ENCODE peak calls at places on chromosomes 13 and 19, in six cellular contexts. O is trophoblast cell, V is H1, T is IMR-90, Z is neuronal stem cell, P is H9. W is an unnamed sample.

GRCh38 chr19:2084993-2085720 is 11.0 kb downstream of the MOB3A start:
- DNase-seq in O (peak; percentile 55), V (no peak), T (no peak), Z (no peak), P (no peak), W (peak; percentile 76)

GRCh38 chr19:13554506-13555235 is 48.4 kb upstream of the CACNA1A start:
- DNase-seq in O (no peak), V (no peak), T (no peak), Z (no peak), P (no peak), W (no peak)

GRCh38 chr13:77751513-77752456 is 54.3 kb downstream of the SLAIN1 start:
- DNase-seq in O (peak; percentile 77), V (no peak), T (peak; percentile 37), Z (peak; percentile 42), P (peak; percentile 41), W (peak; percentile 56)

GRCh38 chr19:14467816-14468215 is 7.3 kb downstream of the PTGER1 start:
- DNase-seq in O (no peak), V (no peak), T (no peak), Z (no peak), P (no peak), W (no peak)

GRCh38 chr19:51128227-51128626 is 3.5 kb downstream of the SIGLEC9 start:
- DNase-seq in O (no peak), V (no peak), T (no peak), Z (no peak), P (no peak), W (no peak)

GRCh38 chr13:21361123-21361522 is 98.0 kb downstream of the ZDHHC20 start:
- DNase-seq in O (no peak), V (peak; percentile 7), T (no peak), Z (no peak), P (no peak), W (no peak)

GRCh38 chr19:46714523-46715106 is 2.3 kb downstream of the PRKD2 start:
- DNase-seq in O (peak; percentile 28), V (peak; percentile 56), T (no peak), Z (no peak), P (no peak), W (peak; percentile 48)

GRCh38 chr13:31369213-31369612 is 169.4 kb downstream of the B3GLCT start:
- DNase-seq in O (no peak), V (no peak), T (no peak), Z (no peak), P (no peak), W (no peak)

GRCh38 chr19:35557539-35558399 is 5.7 kb downstream of the ATP4A start:
- DNase-seq in O (peak; percentile 23), V (peak; percentile 99), T (peak; percentile 33), Z (peak; percentile 89), P (peak; percentile 98), W (peak; percentile 67)

GRCh38 chr19:39498262-39499081 is at the start of gene DLL3:
- DNase-seq in O (no peak), V (peak; percentile 57), T (peak; percentile 7), Z (no peak), P (peak; percentile 51), W (peak; percentile 53)

GRCh38 chr19:27776020-27776419 is 1436.9 kb downstream of the UQCRFS1 start:
- DNase-seq in O (peak; percentile 3), V (peak; percentile 58), T (peak; percentile 31), Z (no peak), P (peak; percentile 39), W (peak; percentile 29)

DNA sequence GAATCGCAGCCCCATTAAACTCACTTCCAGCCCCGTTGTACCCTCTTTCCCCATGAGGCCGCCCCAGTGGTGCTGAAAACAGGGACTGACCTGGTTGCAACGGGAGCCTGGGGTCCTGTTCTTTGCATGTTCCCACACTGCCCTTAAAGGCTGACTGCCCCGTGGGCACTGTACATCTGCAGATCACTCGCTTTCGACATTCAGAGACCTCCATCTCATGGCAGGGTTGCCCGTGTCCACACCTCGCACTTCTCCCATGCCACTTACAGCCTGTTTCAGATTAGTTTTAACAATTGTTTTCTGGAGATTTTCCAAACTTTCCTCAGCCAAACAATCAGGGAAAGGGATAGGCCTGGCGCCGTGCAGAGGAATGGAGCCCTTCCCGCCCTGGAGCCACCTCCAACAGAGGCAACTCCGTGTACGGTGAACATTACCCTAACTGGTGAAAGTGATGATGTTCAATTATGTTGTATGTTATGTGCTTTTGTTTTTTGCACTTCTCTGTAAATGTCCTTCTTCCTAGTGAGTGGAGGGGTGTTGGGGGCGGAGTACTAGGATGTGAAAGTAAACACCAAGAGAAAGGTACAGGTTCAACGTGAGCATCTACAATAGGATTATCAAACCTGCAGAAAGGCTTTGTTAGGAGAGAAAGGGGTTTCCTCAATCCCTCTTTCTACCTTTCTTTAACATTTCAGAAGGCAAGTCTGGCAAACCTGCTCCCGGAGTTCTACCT is 262.8 kb downstream of the FOXO1 start:
- DNase-seq in O (no peak), V (no peak), T (no peak), Z (no peak), P (no peak), W (no peak)
- H3K9ac ChIP-seq in O (peak overlapping the region; percentile 10), V (no peak overlapping the region), T (no peak overlapping the region), Z (no peak overlapping the region), P (no peak overlapping the region), W (peak overlapping the region; percentile 75)

GRCh38 chr13:44141213-44141724 is 232.4 kb upstream of the SERP2 start:
- DNase-seq in O (peak; percentile 57), V (no peak), T (no peak), Z (no peak), P (no peak), W (no peak)
- H2BK5ac ChIP-seq in O (peak overlapping the region; percentile 95), V (peak overlapping the region; percentile 84), T (peak overlapping the region; percentile 90), Z (no peak overlapping the region), P (no peak overlapping the region), W (no peak overlapping the region)

GRCh38 chr13:23467932-23468278 is 34.4 kb upstream of the SACS start:
- DNase-seq in O (no peak), V (no peak), T (no peak), Z (no peak), P (no peak), W (no peak)
- H3K9ac ChIP-seq in O (no peak overlapping the region), V (no peak overlapping the region), T (no peak overlapping the region), Z (no peak overlapping the region), P (no peak overlapping the region), W (no peak overlapping the region)

GRCh38 chr13:87084192-87084591 is 587.0 kb upstream of the SLITRK5 start:
- DNase-seq in O (no peak), V (no peak), T (no peak), Z (no peak), P (no peak), W (no peak)
- H2BK5ac ChIP-seq in O (no peak overlapping the region), V (no peak overlapping the region), T (no peak overlapping the region), Z (no peak overlapping the region), P (no peak overlapping the region), W (no peak overlapping the region)

DNA sequence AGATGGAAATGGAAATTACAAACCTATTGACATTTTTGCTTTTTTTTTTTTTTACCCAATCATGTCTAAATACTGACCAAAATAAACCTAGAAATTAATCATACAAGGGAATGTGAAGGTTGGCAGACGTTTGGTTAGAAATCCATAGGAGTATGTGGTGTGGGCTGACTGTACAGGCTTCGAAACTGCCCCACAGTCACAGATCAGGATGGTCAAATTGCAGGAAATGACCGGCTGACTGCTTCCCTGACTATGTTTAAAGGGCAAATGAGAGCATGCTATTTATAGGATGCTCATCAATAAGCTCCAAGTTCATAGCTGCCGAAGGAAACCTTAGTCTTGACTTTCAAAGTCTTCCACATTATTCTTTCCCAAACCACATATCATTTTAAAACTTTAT is 118.4 kb downstream of the COG6 start:
- DNase-seq in O (no peak), V (no peak), T (peak; percentile 71), Z (no peak), P (no peak), W (peak; percentile 30)
- H3K9ac ChIP-seq in O (no peak overlapping the region), V (no peak overlapping the region), T (no peak overlapping the region), Z (no peak overlapping the region), P (no peak overlapping the region), W (no peak overlapping the region)